ENCODE peak calls at places on chromosomes 11 and 22, in eight cellular contexts. G is pancreas, M is endothelial cell, Y is upper lobe of right lung, D is AG09319, Z is cardiac fibroblast, O is fibroblast of pulmonary artery, R is astrocyte of the spinal cord. X is an unnamed sample.
A peak's percentile ranks its signal among the peaks of the same experiment; 100 is the strongest.

GRCh38 chr11:109508943-109509342 is 87.0 kb downstream of the C11orf87 start:
- DNase-seq in G (no peak), M (no peak), Y (no peak), D (no peak), Z (no peak), O (no peak), R (no peak), X (no peak)

GRCh38 chr11:59669611-59670009 is 773 bp upstream of the PATL1 start:
- DNase-seq in G (peak; percentile 38), M (peak; percentile 33), Y (no peak), D (peak; percentile 2), Z (peak; percentile 77), O (peak; percentile 78), R (no peak), X (peak; percentile 59)

GRCh38 chr22:44673406-44673805 is 28.6 kb upstream of the PRR5 start:
- DNase-seq in G (no peak), M (no peak), Y (no peak), D (no peak), Z (no peak), O (no peak), R (no peak), X (no peak)

GRCh38 chr11:9004310-9004945 is 627 bp upstream of the NRIP3 start:
- DNase-seq in G (peak; percentile 21), M (peak; percentile 22), Y (peak; percentile 68), D (no peak), Z (no peak), O (no peak), R (no peak), X (no peak)

GRCh38 chr22:24805790-24806662 is at the start of gene SGSM1:
- DNase-seq in G (peak; percentile 81), M (peak; percentile 88), Y (peak; percentile 92), D (no peak), Z (peak; percentile 56), O (peak; percentile 50), R (peak; percentile 27), X (peak; percentile 17)

GRCh38 chr11:131723088-131723487 is 352.7 kb downstream of the NTM start:
- DNase-seq in G (no peak), M (no peak), Y (no peak), D (no peak), Z (peak; percentile 12), O (peak; percentile 16), R (no peak), X (no peak)

GRCh38 chr22:43031617-43032016 is 16.7 kb upstream of the PACSIN2 start:
- DNase-seq in G (no peak), M (no peak), Y (no peak), D (no peak), Z (no peak), O (no peak), R (no peak), X (no peak)

GRCh38 chr11:9771126-9771624 is 107.3 kb downstream of the SWAP70 start:
- DNase-seq in G (no peak), M (no peak), Y (no peak), D (no peak), Z (no peak), O (no peak), R (no peak), X (no peak)

GRCh38 chr11:78560066-78560597 is 14.5 kb downstream of the NARS2 start:
- DNase-seq in G (no peak), M (no peak), Y (no peak), D (no peak), Z (no peak), O (no peak), R (no peak), X (no peak)

GRCh38 chr11:33861911-33862310 is 30.0 kb downstream of the LMO2 start:
- DNase-seq in G (no peak), M (no peak), Y (no peak), D (no peak), Z (no peak), O (no peak), R (no peak), X (no peak)

GRCh38 chr11:113806403-113806802 is 26.8 kb downstream of the CLDN25 start:
- DNase-seq in G (no peak), M (peak; percentile 65), Y (no peak), D (no peak), Z (peak; percentile 43), O (peak; percentile 29), R (no peak), X (peak; percentile 22)

GRCh38 chr11:8484251-8484650 is 109.8 kb downstream of the STK33 start:
- DNase-seq in G (no peak), M (no peak), Y (no peak), D (no peak), Z (no peak), O (no peak), R (no peak), X (no peak)

GRCh38 chr11:85946221-85946620 is 91.0 kb downstream of the CCDC83 start:
- DNase-seq in G (no peak), M (no peak), Y (no peak), D (no peak), Z (peak; percentile 39), O (peak; percentile 52), R (no peak), X (no peak)

GRCh38 chr11:94545641-94546470 is 2.1 kb downstream of the FUT4 start:
- DNase-seq in G (no peak), M (no peak), Y (no peak), D (no peak), Z (no peak), O (no peak), R (no peak), X (no peak)

GRCh38 chr11:67302571-67303131 is 679 bp upstream of the SSH3 start:
- DNase-seq in G (peak; percentile 53), M (peak; percentile 38), Y (peak; percentile 88), D (no peak), Z (peak; percentile 48), O (peak; percentile 35), R (peak; percentile 70), X (no peak)

GRCh38 chr11:126495806-126496205 is 140.3 kb downstream of the ST3GAL4 start:
- DNase-seq in G (no peak), M (no peak), Y (no peak), D (no peak), Z (no peak), O (no peak), R (no peak), X (no peak)

GRCh38 chr11:42239102-42239501 is 779.6 kb upstream of the LRRC4C start:
- DNase-seq in G (no peak), M (no peak), Y (no peak), D (no peak), Z (peak; percentile 66), O (peak; percentile 59), R (peak; percentile 69), X (peak; percentile 88)

DNA sequence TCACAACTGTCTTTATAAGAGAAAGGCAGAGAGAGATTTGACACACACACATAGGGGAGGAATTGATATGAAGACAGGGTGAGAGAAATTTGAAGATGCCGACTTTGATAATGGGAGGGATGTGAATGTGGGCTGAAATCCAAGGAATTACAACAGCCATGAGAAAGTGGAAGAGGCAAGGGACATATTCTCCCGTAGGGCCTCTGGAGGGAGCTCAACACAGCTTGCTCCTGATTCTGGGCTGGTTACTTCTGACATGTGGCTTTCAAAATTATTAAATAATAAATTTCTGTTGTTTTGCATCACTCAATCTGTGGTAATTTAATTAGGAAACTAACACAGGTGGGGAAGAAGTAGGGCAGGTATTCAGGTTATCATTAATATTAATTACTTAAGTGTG is 282.9 kb downstream of the LUZP2 start:
- DNase-seq in G (no peak), M (no peak), Y (no peak), D (no peak), Z (peak; percentile 8), O (peak; percentile 18), R (no peak), X (no peak)
- TF ChIP-seq CTCF in G (no peak), M (no peak), Y (no peak), D (no peak), Z (no peak), O (peak; percentile 38), R (no peak), X (no peak)

GRCh38 chr22:49936018-49936972 is 17.9 kb downstream of the CRELD2 start:
- DNase-seq in G (peak; percentile 91), M (peak; percentile 82), Y (peak; percentile 98), D (peak; percentile 62), Z (peak; percentile 97), O (peak; percentile 92), R (peak; percentile 78), X (peak; percentile 88)
- TF ChIP-seq CTCF in G (no peak), M (no peak), Y (no peak), D (no peak), Z (no peak), O (no peak), R (no peak), X (no peak)

GRCh38 chr11:1307998-1308744 is 1.3 kb downstream of the TOLLIP start:
- DNase-seq in G (peak; percentile 50), M (no peak), Y (no peak), D (no peak), Z (no peak), O (no peak), R (peak; percentile 14), X (peak; percentile 72)

GRCh38 chr11:1308745-1309497 is 511 bp downstream of the TOLLIP start:
- DNase-seq in G (no peak), M (no peak), Y (no peak), D (no peak), Z (no peak), O (no peak), R (no peak), X (peak; percentile 20)

GRCh38 chr11:1310772-1311468 is 1.5 kb upstream of the TOLLIP start:
- DNase-seq in G (no peak), M (no peak), Y (no peak), D (no peak), Z (no peak), O (no peak), R (no peak), X (no peak)

GRCh38 chr11:1310315-1310687 is 869 bp upstream of the TOLLIP start:
- DNase-seq in G (no peak), M (no peak), Y (no peak), D (no peak), Z (no peak), O (no peak), R (peak; percentile 9), X (no peak)

DNA sequence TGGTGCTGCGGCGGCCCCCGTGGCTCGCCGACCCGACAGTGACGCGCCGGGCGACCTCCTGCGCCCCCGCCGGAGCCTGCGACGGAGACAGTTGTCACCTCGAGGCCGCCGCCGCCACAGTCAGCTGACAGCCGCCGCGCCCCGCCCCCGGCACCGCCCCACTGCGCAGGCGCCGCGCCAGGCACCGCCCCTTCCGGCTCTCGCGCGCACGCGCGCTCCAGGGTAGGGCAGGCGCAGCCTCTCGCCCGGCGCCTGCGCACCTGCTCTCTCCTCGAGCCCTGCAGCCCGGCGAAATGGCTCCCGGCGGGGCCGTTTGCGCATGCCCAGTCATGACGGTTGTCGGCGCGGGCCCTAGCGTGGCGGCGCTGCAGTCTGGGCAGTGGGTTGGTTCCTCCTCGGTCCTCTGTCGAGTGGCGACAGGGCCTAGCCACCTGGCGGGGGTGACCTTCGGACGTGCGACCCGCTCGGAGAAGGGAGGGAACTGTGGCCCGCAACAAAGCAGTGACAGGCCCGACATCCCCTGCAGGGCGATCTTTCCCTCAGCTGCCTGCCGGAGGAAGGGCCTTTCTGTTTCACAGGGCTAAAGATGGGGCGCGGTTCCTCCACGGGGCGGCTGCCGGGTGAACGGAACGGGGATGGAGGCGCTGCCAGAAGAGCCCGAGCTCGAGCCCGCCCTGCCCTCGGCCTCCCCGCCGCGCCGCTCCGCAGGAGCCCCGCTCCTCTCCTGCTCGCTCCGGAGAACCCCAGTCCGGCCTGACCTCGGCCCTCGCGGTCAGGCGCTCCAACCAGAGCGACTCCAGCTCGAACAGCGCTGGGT is at the start of gene TOLLIP:
- DNase-seq in G (peak; percentile 96), M (peak; percentile 98), Y (peak; percentile 99), D (peak; percentile 71), Z (peak; percentile 93), O (peak; percentile 92), R (peak; percentile 89), X (peak; percentile 86)
- TF ChIP-seq CTCF in G (no peak), M (no peak), Y (no peak), D (peak; percentile 27), Z (peak; percentile 5), O (no peak), R (peak; percentile 23), X (peak; percentile 4)

GRCh38 chr11:58658553-58659080 is 36.2 kb downstream of the CNTF start:
- DNase-seq in G (no peak), M (no peak), Y (no peak), D (no peak), Z (no peak), O (no peak), R (no peak), X (no peak)
- TF ChIP-seq CTCF in G (no peak), M (no peak), Y (no peak), D (no peak), Z (no peak), O (no peak), R (no peak), X (no peak)

X was measured in fibroblast of mammary gland.